ENCODE peak calls at places on chromosomes 16 and 17, in seven cellular contexts. F, P, O, Q, U, T and S are unnamed samples.
A peak's percentile ranks its signal among the peaks of the same experiment; 100 is the strongest.

GRCh38 chr17:57584050-57584551 is 161.0 kb downstream of the CCDC182 start:
- DNase-seq in O (no peak), U (peak; percentile 67), T (no peak), Q (peak; percentile 68), F (no peak), P (peak; percentile 10), S (no peak)

GRCh38 chr16:47777191-47777590 is 316.1 kb downstream of the PHKB start:
- DNase-seq in U (no peak), T (no peak), F (peak; percentile 41), P (no peak), O (no peak), Q (no peak), S (peak; percentile 6)

GRCh38 chr17:14006249-14006942 is 62.9 kb upstream of the COX10 start:
- DNase-seq in Q (no peak), P (no peak), T (no peak), F (no peak), U (no peak), O (no peak), S (no peak)

GRCh38 chr17:59149051-59149450 is 5.9 kb downstream of the SKA2 start:
- DNase-seq in Q (no peak), F (peak; percentile 57), O (no peak), P (no peak), T (no peak), U (no peak), S (peak; percentile 53)

GRCh38 chr16:27498426-27498825 is 51.3 kb downstream of the GTF3C1 start:
- DNase-seq in O (no peak), P (no peak), F (no peak), T (no peak), Q (no peak), U (no peak), S (no peak)

GRCh38 chr16:414395-415169 is 10.9 kb upstream of the RAB11FIP3 start:
- DNase-seq in O (no peak), U (no peak), Q (no peak), T (peak; percentile 95), P (no peak), F (no peak), S (no peak)

GRCh38 chr16:81071816-81072215 is 5.2 kb downstream of the C16orf46 start:
- DNase-seq in F (peak; percentile 12), U (peak; percentile 14), O (no peak), T (peak; percentile 74), P (no peak), Q (no peak), S (no peak)

GRCh38 chr17:77363821-77364361 is 223.1 kb downstream of the SEC14L1 start:
- DNase-seq in T (no peak), Q (peak; percentile 29), O (no peak), U (peak; percentile 60), P (no peak), F (peak; percentile 58), S (peak; percentile 74)

GRCh38 chr16:69384974-69385373 is 833 bp downstream of the TERF2 start:
- DNase-seq in Q (no peak), P (no peak), F (no peak), U (no peak), O (no peak), T (no peak), S (no peak)

GRCh38 chr16:72989203-72989991 is 58.5 kb downstream of the ZFHX3 start:
- DNase-seq in F (peak; percentile 93), O (no peak), Q (no peak), T (peak; percentile 61), P (no peak), U (no peak), S (peak; percentile 19)

GRCh38 chr17:50348522-50349240 is 2.8 kb downstream of the XYLT2 start:
- DNase-seq in T (no peak), U (no peak), P (no peak), F (peak; percentile 53), Q (peak; percentile 23), O (no peak), S (peak; percentile 35)

GRCh38 chr16:82364690-82365089 is 194.7 kb upstream of the MPHOSPH6 start:
- DNase-seq in T (no peak), Q (no peak), U (no peak), F (no peak), P (no peak), O (no peak), S (no peak)

GRCh38 chr16:81697321-81697885 is 81.7 kb upstream of the PLCG2 start:
- DNase-seq in F (peak; percentile 54), U (peak; percentile 85), Q (peak; percentile 77), T (peak; percentile 70), O (no peak), P (peak; percentile 57), S (peak; percentile 56)

GRCh38 chr17:80679816-80680215 is 135.2 kb downstream of the RPTOR start:
- DNase-seq in F (no peak), P (no peak), T (no peak), U (peak; percentile 60), O (no peak), Q (peak; percentile 31), S (peak; percentile 28)

GRCh38 chr17:39294060-39294459 is 68.3 kb upstream of the STAC2 start:
- DNase-seq in P (no peak), Q (no peak), U (no peak), T (no peak), F (no peak), O (no peak), S (no peak)

GRCh38 chr17:79261361-79262072 is 186.9 kb downstream of the ENGASE start:
- DNase-seq in T (no peak), P (no peak), F (no peak), U (no peak), Q (no peak), O (no peak), S (no peak)

GRCh38 chr17:42760652-42761581 is at the start of gene RAMP2:
- DNase-seq in Q (no peak), U (peak; percentile 69), F (no peak), O (no peak), T (peak; percentile 47), P (no peak), S (peak; percentile 31)

GRCh38 chr16:87383522-87384161 is at the start of gene FBXO31:
- DNase-seq in Q (peak; percentile 94), O (peak; percentile 96), P (peak; percentile 91), T (peak; percentile 88), U (peak; percentile 98), F (peak; percentile 94), S (peak; percentile 93)

GRCh38 chr17:21513012-21513570 is 136.9 kb downstream of the KCNJ12 start:
- DNase-seq in F (peak; percentile 64), Q (peak; percentile 85), P (peak; percentile 27), O (peak; percentile 80), U (peak; percentile 84), T (peak; percentile 87), S (peak; percentile 70)

GRCh38 chr17:79681628-79682261 is 49.0 kb upstream of the ENPP7 start:
- DNase-seq in F (no peak), P (no peak), U (no peak), Q (no peak), O (no peak), T (no peak), S (no peak)

GRCh38 chr17:40538019-40538935 is 27.0 kb downstream of the CCR7 start:
- DNase-seq in P (no peak), F (peak; percentile 43), O (no peak), Q (no peak), U (no peak), T (no peak), S (no peak)

GRCh38 chr17:35160354-35161201 is 13.0 kb downstream of the UNC45B start:
- DNase-seq in Q (no peak), U (no peak), P (no peak), O (no peak), T (no peak), F (no peak), S (no peak)

GRCh38 chr17:48326311-48326710 is 103.7 kb downstream of the SKAP1 start:
- DNase-seq in O (no peak), P (no peak), F (no peak), U (no peak), Q (no peak), T (no peak), S (no peak)

GRCh38 chr16:50607970-50608557 is 59.9 kb downstream of the NKD1 start:
- DNase-seq in P (no peak), U (no peak), T (no peak), Q (no peak), O (no peak), F (no peak), S (no peak)

GRCh38 chr16:50607051-50607431 is 58.8 kb downstream of the NKD1 start:
- DNase-seq in P (no peak), U (no peak), F (no peak), O (no peak), T (no peak), Q (no peak), S (no peak)

GRCh38 chr16:50605733-50606430 is 57.7 kb downstream of the NKD1 start:
- DNase-seq in T (no peak), U (no peak), Q (no peak), F (no peak), O (no peak), P (no peak), S (no peak)

GRCh38 chr16:50607447-50607846 is 59.3 kb downstream of the NKD1 start:
- DNase-seq in Q (no peak), U (no peak), O (no peak), F (no peak), P (no peak), T (no peak), S (no peak)

GRCh38 chr16:50606431-50607050 is 58.3 kb downstream of the NKD1 start:
- DNase-seq in P (no peak), U (no peak), O (no peak), T (no peak), F (no peak), Q (no peak), S (no peak)
- H3K23ac ChIP-seq in P (no peak overlapping the region), U (no peak overlapping the region), O (no peak overlapping the region), T (no peak overlapping the region), F (no peak overlapping the region), Q (no peak overlapping the region), S (no peak overlapping the region)

GRCh38 chr16:86044241-86044671 is 145.3 kb downstream of the IRF8 start:
- DNase-seq in F (peak; percentile 64), T (peak; percentile 21), O (peak; percentile 38), U (peak; percentile 78), P (peak; percentile 46), Q (peak; percentile 86), S (peak; percentile 59)
- H3K23ac ChIP-seq in F (no peak overlapping the region), T (no peak overlapping the region), O (no peak overlapping the region), U (no peak overlapping the region), P (no peak overlapping the region), Q (no peak overlapping the region), S (no peak overlapping the region)

DNA sequence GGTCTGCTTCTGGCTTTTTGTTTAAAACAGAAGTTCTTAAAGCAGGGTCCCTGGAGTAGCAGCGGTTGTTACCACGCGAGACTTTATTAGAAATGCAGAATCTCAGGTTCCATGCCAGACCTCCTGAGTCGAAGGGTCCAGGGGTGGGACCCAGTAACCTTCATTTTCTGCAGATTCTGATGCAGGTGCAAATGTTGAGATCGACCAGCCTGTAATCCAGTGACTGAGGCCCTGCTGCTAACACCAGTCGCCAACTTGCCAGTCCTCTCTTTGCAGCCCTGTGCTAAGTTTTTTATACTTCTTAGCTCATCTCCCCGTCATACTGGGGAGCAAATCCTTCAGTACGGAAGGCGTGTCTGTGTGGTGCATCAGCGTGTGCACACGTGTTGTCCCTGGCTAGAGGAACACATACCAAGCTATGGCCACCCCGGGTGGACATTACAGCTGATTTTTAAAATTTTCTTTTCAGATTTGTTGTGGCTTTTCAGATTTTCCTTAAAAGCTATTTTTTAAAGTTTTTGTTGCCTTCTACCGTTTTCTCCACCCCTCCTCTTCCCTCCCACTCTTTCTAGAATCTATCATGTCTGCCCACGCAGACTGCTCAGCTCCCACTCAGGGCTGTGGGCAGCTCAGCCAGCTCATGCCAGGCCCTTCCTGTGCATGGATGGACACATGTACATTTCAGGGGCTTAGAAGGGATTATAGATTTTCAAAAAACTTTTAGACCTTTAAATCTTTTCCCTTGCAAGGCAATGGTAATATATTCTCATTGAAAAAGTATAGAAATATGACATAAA is 57.7 kb downstream of the MEAK7 start:
- DNase-seq in Q (no peak), P (no peak), U (no peak), O (no peak), T (no peak), F (no peak), S (no peak)
- H3K23ac ChIP-seq in Q (no peak overlapping the region), P (no peak overlapping the region), U (no peak overlapping the region), O (no peak overlapping the region), T (no peak overlapping the region), F (no peak overlapping the region), S (no peak overlapping the region)

GRCh38 chr16:10878644-10879498 is 1.9 kb downstream of the CIITA start:
- DNase-seq in Q (peak; percentile 37), F (peak; percentile 19), O (no peak), P (no peak), U (no peak), T (no peak), S (peak; percentile 25)
- H3K23ac ChIP-seq in Q (no peak overlapping the region), F (no peak overlapping the region), O (peak overlapping the region; percentile 34), P (no peak overlapping the region), U (peak overlapping the region; percentile 45), T (no peak overlapping the region), S (no peak overlapping the region)